ENCODE peak calls at places on chromosomes 1 and 21, in nine cellular contexts. H, C, A, P, W, V, B, U and F are unnamed samples.
A peak's percentile ranks its signal among the peaks of the same experiment; 100 is the strongest.

GRCh38 chr21:31564439-31564838 is 95.1 kb upstream of the SOD1 start:
- DNase-seq in B (no peak), U (no peak), P (no peak), W (no peak), H (no peak), C (no peak), A (no peak), V (peak; percentile 78), F (peak; percentile 79)

GRCh38 chr1:226111109-226111864 is 48.8 kb downstream of the H3-3A start:
- DNase-seq in C (no peak), H (no peak), W (peak; percentile 96), U (no peak), V (no peak), A (no peak), P (no peak), B (no peak), F (no peak)

GRCh38 chr1:7558481-7558880 is 212.6 kb upstream of the VAMP3 start:
- DNase-seq in V (no peak), H (no peak), P (no peak), W (no peak), U (no peak), B (no peak), C (no peak), A (no peak), F (no peak)

GRCh38 chr1:183760661-183761060 is 44.3 kb upstream of the RGL1 start:
- DNase-seq in B (no peak), C (no peak), P (no peak), H (no peak), W (no peak), A (no peak), V (peak; percentile 49), U (no peak), F (peak; percentile 9)

GRCh38 chr1:107139833-107140702 is 771 bp upstream of the NTNG1 start:
- DNase-seq in C (peak; percentile 18), U (peak; percentile 58), P (no peak), H (peak; percentile 18), W (no peak), B (peak; percentile 49), A (no peak), V (peak; percentile 64), F (peak; percentile 19)

GRCh38 chr1:17012775-17013501 is 1.2 kb upstream of the ATP13A2 start:
- DNase-seq in A (no peak), P (no peak), V (peak; percentile 35), W (no peak), H (no peak), C (no peak), U (no peak), B (no peak), F (no peak)

GRCh38 chr1:221164029-221164428 is 284.8 kb downstream of the HLX start:
- DNase-seq in W (no peak), C (no peak), V (peak; percentile 55), U (no peak), P (no peak), H (no peak), A (no peak), B (no peak), F (no peak)

GRCh38 chr1:53334781-53335180 is 6.9 kb upstream of the LRP8 start:
- DNase-seq in H (no peak), B (no peak), W (no peak), U (no peak), V (no peak), A (no peak), P (no peak), C (peak; percentile 29), F (no peak)

GRCh38 chr1:175690926-175691325 is 52.5 kb downstream of the TNR start:
- DNase-seq in B (no peak), A (no peak), W (no peak), P (no peak), V (no peak), U (no peak), H (no peak), C (no peak), F (no peak)

GRCh38 chr1:208203127-208203847 is 40.9 kb downstream of the PLXNA2 start:
- DNase-seq in V (peak; percentile 84), W (no peak), C (no peak), H (no peak), U (no peak), B (no peak), P (no peak), A (peak; percentile 43), F (peak; percentile 76)

GRCh38 chr1:185896863-185897262 is 162.7 kb downstream of the HMCN1 start:
- DNase-seq in C (no peak), U (no peak), V (peak; percentile 34), A (no peak), B (no peak), W (no peak), H (no peak), P (no peak), F (no peak)

GRCh38 chr1:211469938-211470529 is 21.9 kb downstream of the RD3 start:
- DNase-seq in H (peak; percentile 80), C (peak; percentile 66), B (peak; percentile 83), U (peak; percentile 47), W (peak; percentile 88), P (no peak), V (peak; percentile 38), A (peak; percentile 62), F (peak; percentile 84)

GRCh38 chr1:86997538-86997937 is 83.1 kb downstream of the HS2ST1 start:
- DNase-seq in W (peak; percentile 51), B (no peak), H (no peak), P (no peak), U (no peak), C (no peak), A (no peak), V (peak; percentile 18), F (no peak)

GRCh38 chr1:156673387-156674121 is 3.7 kb downstream of the NES start:
- DNase-seq in V (no peak), A (no peak), B (no peak), P (no peak), H (no peak), U (no peak), W (peak; percentile 55), C (no peak), F (no peak)

GRCh38 chr1:33120436-33121231 is 39.7 kb downstream of the AZIN2 start:
- DNase-seq in B (no peak), C (no peak), U (no peak), P (no peak), H (no peak), V (no peak), A (no peak), W (no peak), F (no peak)

GRCh38 chr1:33118274-33118673 is 37.3 kb downstream of the AZIN2 start:
- DNase-seq in U (no peak), P (no peak), W (no peak), V (no peak), H (no peak), B (no peak), C (no peak), A (no peak), F (no peak)

GRCh38 chr1:33119050-33119449 is 38.1 kb downstream of the AZIN2 start:
- DNase-seq in U (no peak), V (no peak), P (no peak), A (no peak), C (no peak), B (no peak), W (no peak), H (no peak), F (no peak)

GRCh38 chr1:33121728-33122127 is 40.8 kb downstream of the AZIN2 start:
- DNase-seq in U (no peak), H (no peak), B (no peak), V (no peak), C (no peak), W (no peak), P (no peak), A (no peak), F (no peak)

DNA sequence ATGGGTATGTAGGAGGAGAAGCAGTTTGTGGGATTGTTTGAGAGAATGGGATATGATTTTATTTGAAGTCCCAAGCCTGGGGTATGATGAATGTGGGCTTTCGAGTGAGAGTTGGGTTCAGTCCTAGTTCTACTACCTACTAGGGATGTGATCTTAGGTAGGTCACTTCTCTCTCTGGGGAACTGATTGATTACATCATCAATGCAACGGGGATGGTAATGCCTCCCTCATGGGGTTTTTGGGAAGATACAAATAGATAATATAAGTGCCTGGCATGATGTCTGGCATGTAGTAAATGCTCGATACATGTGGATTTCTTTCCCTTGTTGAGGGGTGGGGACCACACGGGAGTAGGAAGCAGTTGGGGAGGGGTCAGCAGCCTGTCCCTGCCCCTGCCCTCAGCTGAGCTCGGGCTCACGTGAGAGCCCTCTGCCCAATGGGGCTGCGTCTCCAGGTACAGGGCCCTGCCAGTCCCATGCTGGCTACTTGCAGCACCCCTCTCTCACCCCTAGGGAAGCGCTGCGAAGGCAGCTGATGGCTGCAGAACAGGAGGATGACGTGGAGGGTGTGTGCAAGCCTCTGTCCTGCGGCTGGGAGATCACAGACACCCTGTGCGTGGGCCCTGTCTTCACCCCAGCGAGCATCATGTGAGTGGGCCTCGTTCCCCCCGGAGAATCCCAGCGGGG is 38.7 kb downstream of the AZIN2 start:
- DNase-seq in U (no peak), V (no peak), C (peak; percentile 27), B (no peak), P (no peak), W (no peak), H (no peak), A (no peak), F (no peak)
- TF ChIP-seq CTCF in U (no peak), V (no peak), C (peak; percentile 9), B (no peak), P (no peak), W (peak; percentile 20), H (peak; percentile 8), A (no peak), F (peak; percentile 56)

GRCh38 chr1:196425513-196425912 is 182.7 kb downstream of the KCNT2 start:
- DNase-seq in B (no peak), H (no peak), P (no peak), U (no peak), C (no peak), V (no peak), A (no peak), W (no peak), F (no peak)
- TF ChIP-seq CTCF in B (no peak), H (no peak), P (no peak), U (no peak), C (no peak), V (peak; percentile 4), A (no peak), W (no peak), F (peak; percentile 10)

GRCh38 chr1:176745945-176746344 is 283.0 kb downstream of the PAPPA2 start:
- DNase-seq in H (no peak), V (no peak), U (no peak), C (no peak), W (peak; percentile 21), B (no peak), A (no peak), P (no peak), F (no peak)
- TF ChIP-seq CTCF in H (no peak), V (no peak), U (no peak), C (no peak), W (peak; percentile 56), B (no peak), A (no peak), P (peak; percentile 12), F (no peak)

DNA sequence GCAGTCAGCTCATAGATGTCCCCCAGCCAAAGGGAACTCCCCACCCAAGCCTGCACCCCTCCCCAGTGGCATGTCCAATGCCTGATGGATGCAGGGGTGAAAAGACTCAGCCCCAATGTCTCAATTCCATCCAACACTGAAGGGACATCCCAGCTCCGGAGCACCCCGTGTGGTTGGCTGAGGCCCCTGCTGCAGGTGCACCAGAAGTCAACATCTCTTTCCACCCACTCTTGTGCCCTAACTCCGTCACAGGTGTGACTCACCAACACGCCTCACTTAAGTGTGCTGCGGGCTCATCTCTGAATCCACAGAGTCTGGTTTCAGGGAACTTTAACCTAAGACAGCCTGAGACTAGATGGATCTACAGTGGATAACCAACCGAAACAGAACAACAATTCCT is 40.9 kb upstream of the ZBTB18 start:
- DNase-seq in W (peak; percentile 5), U (no peak), C (no peak), P (no peak), V (peak; percentile 45), H (no peak), B (no peak), A (no peak), F (no peak)
- TF ChIP-seq CTCF in W (peak; percentile 23), U (no peak), C (no peak), P (peak; percentile 9), V (no peak), H (peak; percentile 15), B (no peak), A (no peak), F (peak; percentile 43)